ENCODE peak calls at places on chromosome 1, in four cellular contexts. E is NCI-H748 treated with DMSO at 0.1 percent for 48 hours, G is activated T-cell treated with anti-CD3 and anti-CD28 coated beads for 1 hour, Y is iris pigment epithelial cell. J is an unnamed sample.

GRCh38 chr1:2210084-2210653 is 15.6 kb upstream of the FAAP20 start:
- DNase-seq in E (no peak), G (no peak), Y (no peak), J (no peak)

GRCh38 chr1:33641099-33641830 is 168.8 kb downstream of the ZSCAN20 start:
- DNase-seq in Y (peak), G (no peak), E (peak), J (no peak)

GRCh38 chr1:9252999-9253398 is 18.4 kb downstream of the H6PD start:
- DNase-seq in G (no peak), E (no peak), Y (no peak), J (no peak)

GRCh38 chr1:77888429-77889239 is at the start of gene NEXN:
- DNase-seq in G (no peak), E (peak), Y (peak), J (peak)

GRCh38 chr1:67937651-67938050 is 104.4 kb upstream of the GNG12 start:
- DNase-seq in Y (peak), E (no peak), G (no peak), J (peak)

GRCh38 chr1:9251501-9251900 is 16.9 kb downstream of the H6PD start:
- DNase-seq in G (no peak), E (no peak), Y (no peak), J (no peak)

GRCh38 chr1:18513995-18514394 is 33.3 kb downstream of the KLHDC7A start:
- DNase-seq in E (no peak), G (no peak), Y (no peak), J (no peak)

GRCh38 chr1:7232936-7233540 is 447.8 kb downstream of the CAMTA1 start:
- DNase-seq in Y (no peak), E (no peak), G (no peak), J (no peak)

GRCh38 chr1:14804626-14805025 is 206.1 kb downstream of the KAZN start:
- DNase-seq in Y (no peak), G (no peak), E (peak), J (no peak)

GRCh38 chr1:2474933-2475371 is 1.1 kb upstream of the PLCH2 start:
- DNase-seq in E (no peak), G (no peak), Y (no peak), J (peak)

GRCh38 chr1:9877962-9878361 is 32.1 kb downstream of the CTNNBIP1 start:
- DNase-seq in G (no peak), E (no peak), Y (no peak), J (no peak)

GRCh38 chr1:40067023-40067422 is 26.5 kb downstream of the CAP1 start:
- DNase-seq in Y (peak), E (no peak), G (no peak), J (peak)

GRCh38 chr1:224644553-224645154 is 28.5 kb downstream of the CNIH3 start:
- DNase-seq in Y (peak), E (peak), G (peak), J (peak)

GRCh38 chr1:88169144-88169543 is 514.9 kb upstream of the PKN2 start:
- DNase-seq in Y (no peak), G (no peak), E (no peak), J (no peak)

GRCh38 chr1:190373705-190374336 is 103.8 kb downstream of the BRINP3 start:
- DNase-seq in E (no peak), G (no peak), Y (peak), J (peak)

GRCh38 chr1:101915597-101915996 is 81.1 kb downstream of the OLFM3 start:
- DNase-seq in E (no peak), Y (no peak), G (no peak), J (no peak)

GRCh38 chr1:233389867-233390266 is 62.3 kb downstream of the MAP3K21 start:
- DNase-seq in Y (no peak), G (no peak), E (no peak), J (no peak)

GRCh38 chr1:196160066-196160795 is 448.0 kb downstream of the KCNT2 start:
- DNase-seq in E (no peak), G (no peak), Y (peak), J (peak)

GRCh38 chr1:94621392-94621791 is 79.8 kb upstream of the F3 start:
- DNase-seq in E (no peak), Y (peak), G (no peak), J (no peak)

GRCh38 chr1:96130432-96130831 is 591.2 kb upstream of the PTBP2 start:
- DNase-seq in E (peak), Y (no peak), G (no peak), J (no peak)

GRCh38 chr1:79744746-79745145 is 738.2 kb upstream of the ADGRL4 start:
- DNase-seq in Y (no peak), G (no peak), E (no peak), J (no peak)

GRCh38 chr1:53551428-53551995 is 92.3 kb downstream of the DMRTB1 start:
- DNase-seq in G (no peak), Y (no peak), E (no peak), J (no peak)

GRCh38 chr1:218983848-218984247 is 189.8 kb upstream of the LYPLAL1 start:
- DNase-seq in G (no peak), E (no peak), Y (no peak), J (no peak)

GRCh38 chr1:24955161-24955560 is 25.1 kb upstream of the RUNX3 start:
- DNase-seq in G (peak), E (no peak), Y (peak), J (no peak)

GRCh38 chr1:154961497-154962237 is at the start of gene PYGO2:
- DNase-seq in Y (peak), G (peak), E (peak), J (peak)

GRCh38 chr1:2046225-2046917 is 3.8 kb upstream of the PRKCZ start:
- DNase-seq in G (no peak), E (peak), Y (peak), J (no peak)

GRCh38 chr1:230307213-230307612 is 118.9 kb downstream of the PGBD5 start:
- DNase-seq in Y (peak), G (no peak), E (no peak), J (no peak)

GRCh38 chr1:113860891-113861290 is 10.6 kb downstream of the PTPN22 start:
- DNase-seq in E (no peak), Y (peak), G (no peak), J (peak)

GRCh38 chr1:101428562-101428961 is 191.7 kb downstream of the S1PR1 start:
- DNase-seq in G (no peak), Y (no peak), E (no peak), J (no peak)

GRCh38 chr1:200483491-200484143 is 73.8 kb upstream of the ZNF281 start:
- DNase-seq in Y (peak), G (no peak), E (no peak), J (peak)

GRCh38 chr1:23196627-23197328 is 20.5 kb downstream of the HTR1D start:
- DNase-seq in E (no peak), G (no peak), Y (peak), J (peak)

GRCh38 chr1:118785246-118785645 is 202.9 kb downstream of the TBX15 start:
- DNase-seq in G (no peak), E (no peak), Y (peak), J (no peak)

GRCh38 chr1:74772945-74773344 is 40.0 kb downstream of the TYW3 start:
- DNase-seq in Y (peak), G (no peak), E (no peak), J (no peak)

GRCh38 chr1:226892534-226892895 is 22.1 kb downstream of the PSEN2 start:
- DNase-seq in E (no peak), G (no peak), Y (no peak), J (no peak)

GRCh38 chr1:6145351-6145750 is 34.8 kb downstream of the CHD5 start:
- DNase-seq in G (no peak), E (no peak), Y (no peak), J (no peak)

GRCh38 chr1:201015551-201016091 is 7.9 kb downstream of the KIF21B start:
- DNase-seq in Y (peak), E (no peak), G (no peak), J (no peak)

GRCh38 chr1:46532498-46533178 is 18.8 kb downstream of the KNCN start:
- DNase-seq in E (peak), G (peak), Y (peak), J (peak)

GRCh38 chr1:116806245-116806644 is 52.0 kb downstream of the CD2 start:
- DNase-seq in E (no peak), Y (no peak), G (peak), J (no peak)

GRCh38 chr1:32963746-32964460 is 706 bp downstream of the RNF19B start:
- DNase-seq in Y (peak), E (peak), G (peak), J (peak)

J was measured in foreskin fibroblast.